ENCODE peak calls at places on chromosomes 12 and 14, in five cellular contexts. P is SK-N-SH, J is K562, F is HepG2, Z is GM12878. Q is an unnamed sample.

GRCh38 chr12:62657363-62657632 is 190.7 kb downstream of the MON2 start:
- DNase-seq in F (no peak), P (no peak), J (no peak), Z (no peak), Q (no peak)

GRCh38 chr14:24634158-24634557 is at the start of gene GZMB:
- DNase-seq in J (no peak), F (no peak), Z (no peak), P (no peak), Q (peak; percentile 8)

GRCh38 chr14:75452900-75453816 is 25.3 kb downstream of the JDP2 start:
- DNase-seq in F (peak; percentile 86), P (peak; percentile 39), Z (no peak), J (no peak), Q (no peak)

GRCh38 chr14:72962829-72963312 is 36.6 kb downstream of the DCAF4 start:
- DNase-seq in J (peak; percentile 27), F (peak; percentile 48), Z (no peak), P (no peak), Q (no peak)

GRCh38 chr12:124174949-124175348 is 119.9 kb upstream of the RFLNA start:
- DNase-seq in Z (no peak), F (no peak), J (no peak), P (no peak), Q (no peak)

GRCh38 chr14:80390911-80391310 is 179.6 kb upstream of the DIO2 start:
- DNase-seq in Z (no peak), P (no peak), J (no peak), F (no peak), Q (no peak)

GRCh38 chr12:88600272-88600671 is 20.0 kb upstream of the KITLG start:
- DNase-seq in P (no peak), Z (no peak), F (no peak), J (no peak), Q (no peak)

GRCh38 chr12:97503073-97503472 is 40.5 kb downstream of the RMST start:
- DNase-seq in Z (no peak), J (no peak), P (no peak), F (peak; percentile 24), Q (no peak)

GRCh38 chr12:508795-509194 is 49.1 kb downstream of the B4GALNT3 start:
- DNase-seq in Z (no peak), P (no peak), J (no peak), F (no peak), Q (no peak)

GRCh38 chr12:92147491-92147890 is 1.8 kb upstream of the BTG1 start:
- DNase-seq in P (no peak), F (no peak), Z (no peak), J (no peak), Q (no peak)

GRCh38 chr12:81644503-81644902 is 114.6 kb downstream of the PPFIA2 start:
- DNase-seq in J (no peak), Z (no peak), F (peak; percentile 38), P (peak; percentile 49), Q (peak; percentile 6)

GRCh38 chr14:61695695-61696527 is 598 bp downstream of the HIF1A start:
- DNase-seq in Z (no peak), P (peak; percentile 79), J (peak; percentile 38), F (peak; percentile 45), Q (no peak)

GRCh38 chr12:101616027-101616494 is 21.3 kb downstream of the MYBPC1 start:
- DNase-seq in Z (no peak), P (no peak), F (peak; percentile 86), J (no peak), Q (peak; percentile 17)

GRCh38 chr12:113267621-113268020 is 46.4 kb downstream of the TPCN1 start:
- DNase-seq in P (no peak), Z (no peak), F (no peak), J (no peak), Q (no peak)

GRCh38 chr14:103867523-103867953 is 20.2 kb upstream of the PPP1R13B start:
- DNase-seq in J (no peak), Z (no peak), P (peak; percentile 45), F (no peak), Q (no peak)

GRCh38 chr14:104364830-104365229 is 214.7 kb upstream of the C14orf180 start:
- DNase-seq in P (no peak), Z (no peak), F (no peak), J (no peak), Q (no peak)

GRCh38 chr12:25558566-25558965 is 5.5 kb upstream of the LMNTD1 start:
- DNase-seq in J (no peak), Z (no peak), P (no peak), F (no peak), Q (no peak)

GRCh38 chr12:770474-770873 is 18.1 kb downstream of the WNK1 start:
- DNase-seq in F (no peak), Z (no peak), P (no peak), J (no peak), Q (no peak)

GRCh38 chr12:41709012-41709411 is 435.7 kb downstream of the GXYLT1 start:
- DNase-seq in Z (no peak), P (no peak), J (no peak), F (no peak), Q (no peak)

GRCh38 chr12:41706376-41706775 is 438.3 kb downstream of the GXYLT1 start:
- DNase-seq in F (no peak), P (no peak), J (no peak), Z (no peak), Q (no peak)

GRCh38 chr12:41709463-41710285 is 435.0 kb downstream of the GXYLT1 start:
- DNase-seq in Z (no peak), F (no peak), P (no peak), J (no peak), Q (no peak)
- TF ChIP-seq REST in Z (no peak), F (no peak), P (no peak), J (no peak), Q (no peak)

GRCh38 chr14:54003064-54003463 is 46.4 kb upstream of the BMP4 start:
- DNase-seq in J (no peak), F (peak; percentile 28), P (no peak), Z (no peak), Q (no peak)

GRCh38 chr14:53999061-53999488 is 42.5 kb upstream of the BMP4 start:
- DNase-seq in P (no peak), F (peak; percentile 68), J (no peak), Z (no peak), Q (no peak)

GRCh38 chr14:54001189-54001878 is 44.7 kb upstream of the BMP4 start:
- DNase-seq in Z (no peak), P (no peak), F (peak; percentile 72), J (no peak), Q (no peak)

GRCh38 chr14:54000341-54000811 is 43.8 kb upstream of the BMP4 start:
- DNase-seq in J (no peak), Z (no peak), F (no peak), P (no peak), Q (no peak)

DNA sequence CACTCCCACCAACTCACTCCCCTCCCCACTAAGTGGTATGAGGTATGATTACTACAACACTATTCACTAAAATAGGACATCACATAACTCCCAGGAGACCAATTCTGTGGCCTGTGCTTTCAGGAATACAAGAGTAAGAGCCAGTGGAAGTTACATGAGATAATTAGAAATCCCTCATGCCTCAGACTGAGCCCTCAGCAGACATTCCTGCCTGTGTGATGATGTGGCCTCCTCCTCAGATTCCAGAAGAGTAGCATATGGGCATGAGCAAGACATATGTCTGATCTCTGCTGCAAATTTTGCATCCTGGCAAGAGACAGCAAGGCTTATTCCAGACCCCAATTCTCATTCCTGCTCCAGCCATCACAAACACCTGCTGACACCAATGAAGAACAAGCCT is 46.0 kb upstream of the BMP4 start:
- DNase-seq in F (no peak), Z (no peak), P (no peak), J (no peak), Q (no peak)
- H3K27ac ChIP-seq in F (no peak overlapping the region), Z (no peak overlapping the region), P (no peak overlapping the region), J (no peak overlapping the region), Q (no peak overlapping the region)

DNA sequence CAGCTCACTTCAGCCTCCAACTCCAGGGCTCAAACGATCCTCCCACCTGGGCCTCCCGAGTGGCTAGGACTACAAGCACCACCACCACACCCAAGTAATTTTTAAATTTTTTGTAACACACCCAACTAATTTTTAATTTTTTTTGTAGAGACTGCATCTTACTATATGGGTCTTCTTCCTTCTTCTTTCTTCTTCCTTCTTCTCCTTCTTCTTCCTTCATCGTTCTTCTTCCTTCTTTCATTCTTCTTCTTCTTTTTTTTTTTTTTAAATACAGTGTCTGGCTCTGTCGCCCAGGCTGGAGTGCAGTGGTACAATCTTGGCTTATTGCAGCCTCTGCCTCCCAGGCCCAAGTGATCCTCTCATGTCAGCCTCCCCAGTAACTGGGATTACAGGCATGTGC is 965 bp upstream of the CREBL2 start:
- DNase-seq in J (no peak), P (no peak), F (no peak), Z (no peak), Q (no peak)
- TF ChIP-seq GABPA in J (no peak), P (no peak), F (no peak), Z (no peak), Q (no peak)

DNA sequence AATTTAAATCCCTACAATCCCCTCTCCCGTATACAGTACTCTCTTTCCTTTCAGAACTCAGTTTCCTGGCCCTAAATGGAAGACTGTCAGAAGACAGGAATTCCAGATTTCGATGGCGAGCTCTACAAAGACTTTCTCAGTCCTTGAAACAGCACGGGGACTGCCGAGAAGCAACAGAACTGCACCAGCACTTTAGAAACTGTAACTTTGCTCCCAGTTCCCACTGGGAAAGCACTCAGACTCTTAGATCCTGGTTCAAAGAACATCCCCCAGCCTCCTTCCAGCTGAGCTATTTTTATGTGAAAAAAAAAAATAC is 1.8 kb downstream of the PXN start:
- DNase-seq in F (no peak), P (no peak), Z (no peak), J (no peak), Q (no peak)
- TF ChIP-seq REST in F (no peak), P (no peak), Z (no peak), J (no peak), Q (no peak)

DNA sequence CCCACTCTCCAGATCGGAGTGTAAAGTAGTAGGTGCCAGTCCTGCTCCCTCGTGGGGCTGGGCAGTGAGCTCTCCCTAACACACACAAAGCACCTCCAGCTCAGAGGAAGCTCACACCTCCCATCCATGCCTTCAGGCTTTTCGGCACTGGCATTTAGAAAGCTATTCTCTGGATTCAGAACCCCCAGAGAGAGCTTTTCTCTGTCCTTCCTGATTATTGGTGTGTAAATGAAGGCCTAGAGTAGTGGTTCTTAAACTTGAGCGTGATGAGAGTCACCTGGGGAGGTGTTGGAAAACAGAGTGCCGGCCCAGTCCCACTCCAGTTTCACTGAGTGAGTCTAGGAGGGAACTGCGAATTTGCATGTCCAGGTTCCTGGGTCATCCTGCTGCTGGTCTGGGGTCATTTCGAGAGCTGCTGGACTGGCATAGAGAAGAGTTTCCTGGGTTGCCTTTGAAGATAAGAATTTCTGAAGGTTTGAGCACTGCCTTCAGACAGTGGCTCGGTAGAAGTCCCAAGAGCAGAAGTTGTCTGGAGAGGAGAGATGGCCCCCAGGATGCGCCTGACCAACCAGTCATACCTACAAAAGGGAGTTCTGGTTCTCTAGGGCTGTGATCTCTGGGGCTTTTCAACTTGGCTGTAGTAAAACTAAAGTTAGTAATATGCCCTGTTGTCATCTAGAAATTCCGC is 15.1 kb downstream of the CD9 start:
- DNase-seq in Z (no peak), F (no peak), J (no peak), P (no peak), Q (no peak)
- H3K27ac ChIP-seq in Z (no peak overlapping the region), F (no peak overlapping the region), J (no peak overlapping the region), P (peak overlapping the region; percentile 96), Q (no peak overlapping the region)

Q was measured in HL-60.